ENCODE peak calls at places on chromosomes 4 and X, in five cellular contexts. One of them, this sample, is unnamed.

GRCh38 chrX:99301990-99302389 is 1108.1 kb downstream of the PCDH19 start:
- DNase-seq in HCT116: no peak
- DNase-seq in NCI-H69: peak
- DNase-seq in CD8-positive, alpha-beta memory T cell: no peak
- DNase-seq in mucosa of descending colon: no peak
- DNase-seq in this sample: no peak

GRCh38 chr4:158168606-158169005 is 4.2 kb downstream of the GASK1B start:
- DNase-seq in CD8-positive, alpha-beta memory T cell: no peak
- DNase-seq in HCT116: no peak
- DNase-seq in NCI-H69: no peak
- DNase-seq in mucosa of descending colon: no peak
- DNase-seq in this sample: no peak

GRCh38 chrX:21412029-21412428 is 37.8 kb downstream of the CNKSR2 start:
- DNase-seq in NCI-H69: no peak
- DNase-seq in mucosa of descending colon: no peak
- DNase-seq in HCT116: no peak
- DNase-seq in CD8-positive, alpha-beta memory T cell: no peak
- DNase-seq in this sample: no peak

GRCh38 chrX:4238916-4239315 is 525.5 kb upstream of the PRKX start:
- DNase-seq in NCI-H69: no peak
- DNase-seq in CD8-positive, alpha-beta memory T cell: no peak
- DNase-seq in mucosa of descending colon: no peak
- DNase-seq in HCT116: no peak
- DNase-seq in this sample: no peak

GRCh38 chrX:104166735-104167436 is 633 bp downstream of the FAM199X start:
- DNase-seq in NCI-H69: peak
- DNase-seq in mucosa of descending colon: peak
- DNase-seq in CD8-positive, alpha-beta memory T cell: no peak
- DNase-seq in HCT116: no peak
- DNase-seq in this sample: no peak

GRCh38 chrX:13511557-13512330 is 57.7 kb upstream of the EGFL6 start:
- DNase-seq in CD8-positive, alpha-beta memory T cell: no peak
- DNase-seq in NCI-H69: no peak
- DNase-seq in HCT116: no peak
- DNase-seq in mucosa of descending colon: no peak
- DNase-seq in this sample: no peak

GRCh38 chrX:74797338-74797887 is 127.8 kb downstream of the NEXMIF start:
- DNase-seq in mucosa of descending colon: no peak
- DNase-seq in NCI-H69: no peak
- DNase-seq in HCT116: no peak
- DNase-seq in CD8-positive, alpha-beta memory T cell: no peak
- DNase-seq in this sample: no peak

GRCh38 chrX:49187526-49187925 is 1.4 kb upstream of the PRICKLE3 start:
- DNase-seq in CD8-positive, alpha-beta memory T cell: no peak
- DNase-seq in HCT116: no peak
- DNase-seq in mucosa of descending colon: no peak
- DNase-seq in NCI-H69: no peak
- DNase-seq in this sample: no peak

GRCh38 chrX:14497184-14497666 is 32.1 kb upstream of the GLRA2 start:
- DNase-seq in CD8-positive, alpha-beta memory T cell: no peak
- DNase-seq in mucosa of descending colon: peak
- DNase-seq in HCT116: no peak
- DNase-seq in NCI-H69: no peak
- DNase-seq in this sample: no peak

GRCh38 chr4:83112678-83113428 is 1.7 kb downstream of the PLAC8 start:
- DNase-seq in NCI-H69: no peak
- DNase-seq in mucosa of descending colon: peak
- DNase-seq in HCT116: no peak
- DNase-seq in CD8-positive, alpha-beta memory T cell: no peak
- DNase-seq in this sample: no peak

GRCh38 chr4:78056265-78057129 is 626 bp upstream of the FRAS1 start:
- DNase-seq in HCT116: peak
- DNase-seq in CD8-positive, alpha-beta memory T cell: no peak
- DNase-seq in mucosa of descending colon: peak
- DNase-seq in NCI-H69: peak
- DNase-seq in this sample: peak

GRCh38 chr4:176193898-176194297 is 1.5 kb downstream of the SPATA4 start:
- DNase-seq in NCI-H69: no peak
- DNase-seq in mucosa of descending colon: no peak
- DNase-seq in HCT116: peak
- DNase-seq in CD8-positive, alpha-beta memory T cell: no peak
- DNase-seq in this sample: no peak

GRCh38 chr4:165440415-165440882 is 61.6 kb downstream of the CPE start:
- DNase-seq in mucosa of descending colon: no peak
- DNase-seq in CD8-positive, alpha-beta memory T cell: no peak
- DNase-seq in NCI-H69: peak
- DNase-seq in HCT116: peak
- DNase-seq in this sample: no peak

GRCh38 chr4:175951794-175952193 is 113.8 kb upstream of the WDR17 start:
- DNase-seq in mucosa of descending colon: peak
- DNase-seq in CD8-positive, alpha-beta memory T cell: no peak
- DNase-seq in NCI-H69: no peak
- DNase-seq in HCT116: no peak
- DNase-seq in this sample: no peak

GRCh38 chr4:38804654-38805295 is at the start of gene TLR1:
- DNase-seq in CD8-positive, alpha-beta memory T cell: no peak
- DNase-seq in NCI-H69: peak
- DNase-seq in mucosa of descending colon: peak
- DNase-seq in HCT116: peak
- DNase-seq in this sample: no peak

This sample was measured in NCI-H1048.